ENCODE peak calls at places on chromosomes 2 and 18, in ten cellular contexts. W is endodermal cell; N is adrenal gland; Z is lower lobe of right lung; Q is HCT116; E is CD8-positive, alpha-beta T cell; T is A549; Y is DND-41; P is Caco-2; L is CD4-positive, alpha-beta memory T cell. I is an unnamed sample. For H3K4me1, the result is how much of the 10 kb centered on the place peaks cover.

GRCh38 chr2:56713161-56713676 is 529.4 kb downstream of the CCDC85A start:
- DNase-seq in W (no peak), P (no peak), N (no peak), Y (no peak), T (no peak), Q (no peak), L (no peak), E (no peak), Z (no peak), I (no peak)

GRCh38 chr2:112140413-112140802 is 2.2 kb downstream of the FBLN7 start:
- DNase-seq in E (no peak), T (no peak), W (peak), L (no peak), N (no peak), Q (no peak), P (no peak), Z (no peak), Y (no peak), I (no peak)

GRCh38 chr2:127220102-127220806 is at the start of gene CYP27C1:
- DNase-seq in Y (no peak), T (peak), L (no peak), Z (no peak), E (no peak), P (peak), W (peak), N (no peak), Q (no peak), I (no peak)

GRCh38 chr18:47745227-47745626 is 185.2 kb downstream of the SMAD2 start:
- DNase-seq in E (no peak), P (no peak), W (no peak), T (no peak), Y (no peak), Z (no peak), N (no peak), L (no peak), Q (no peak), I (no peak)

GRCh38 chr2:237473474-237474453 is 13.3 kb upstream of the MLPH start:
- DNase-seq in P (no peak), Z (peak), W (no peak), L (no peak), Q (no peak), Y (no peak), E (no peak), T (no peak), N (no peak), I (no peak)

GRCh38 chr2:191740016-191740419 is 62.1 kb downstream of the NABP1 start:
- DNase-seq in N (no peak), Z (no peak), Q (no peak), E (peak), Y (peak), T (peak), L (peak), P (no peak), W (no peak), I (no peak)

GRCh38 chr2:157900203-157900602 is 24.1 kb upstream of the ACVR1 start:
- DNase-seq in E (no peak), P (no peak), Y (no peak), N (no peak), W (no peak), Q (no peak), L (peak), T (no peak), Z (no peak), I (no peak)

GRCh38 chr2:45141883-45142866 is 132.9 kb upstream of the SIX2 start:
- DNase-seq in E (no peak), P (no peak), Y (no peak), N (no peak), Q (no peak), T (no peak), Z (no peak), W (no peak), L (no peak), I (no peak)

GRCh38 chr18:43271593-43272432 is 5.5 kb downstream of the SYT4 start:
- DNase-seq in Y (peak), Q (peak), P (peak), E (no peak), T (no peak), L (no peak), N (peak), Z (no peak), W (peak), I (no peak)

GRCh38 chr18:59957957-59958356 is 58.2 kb downstream of the PMAIP1 start:
- DNase-seq in N (peak), Y (peak), W (no peak), E (no peak), Q (peak), P (no peak), Z (no peak), L (no peak), T (no peak), I (peak)

GRCh38 chr2:39738941-39739340 is 40.1 kb downstream of the THUMPD2 start:
- DNase-seq in W (no peak), Z (no peak), T (no peak), P (peak), L (no peak), Q (no peak), Y (no peak), N (no peak), E (no peak), I (no peak)

GRCh38 chr2:27020337-27020948 is 12.3 kb upstream of the TMEM214 start:
- DNase-seq in N (peak), Z (no peak), E (no peak), Q (no peak), T (no peak), L (no peak), W (no peak), Y (no peak), P (no peak), I (peak)

GRCh38 chr2:102417946-102418345 is 5.0 kb upstream of the IL18RAP start:
- DNase-seq in E (no peak), W (no peak), N (no peak), Z (no peak), T (no peak), Q (no peak), L (peak), Y (no peak), P (no peak), I (no peak)

GRCh38 chr2:207505728-207506127 is 24.0 kb upstream of the CREB1 start:
- DNase-seq in Q (no peak), Z (no peak), Y (no peak), T (peak), E (no peak), L (no peak), N (no peak), W (no peak), P (no peak), I (no peak)

GRCh38 chr2:150487537-150488429 is at the start of gene RND3:
- DNase-seq in Y (peak), T (peak), W (peak), L (no peak), N (peak), Z (peak), Q (peak), E (peak), P (peak), I (peak)

GRCh38 chr2:136057023-136057801 is 60.7 kb downstream of the CXCR4 start:
- DNase-seq in E (peak), P (no peak), Z (no peak), W (no peak), Y (no peak), Q (no peak), L (peak), T (no peak), N (no peak), I (no peak)
- H3K4me1 ChIP-seq in E (half or more), P (under half), Z (under half), W (under half), Y (under half), Q (under half), L (half or more), T (under half), N (under half), I (under half)

GRCh38 chr2:101119431-101119830 is 31.8 kb downstream of the TBC1D8 start:
- DNase-seq in E (no peak), T (no peak), L (no peak), Z (no peak), N (peak), P (no peak), Y (no peak), Q (no peak), W (no peak), I (peak)
- H3K4me1 ChIP-seq in E (under half), T (half or more), L (under half), Z (half or more), N (under half), P (half or more), Y (under half), Q (half or more), W (under half), I (half or more)

GRCh38 chr2:15241208-15241607 is 319.9 kb downstream of the NBAS start:
- DNase-seq in E (no peak), T (no peak), L (no peak), N (no peak), Z (no peak), Q (no peak), Y (no peak), W (no peak), P (no peak), I (no peak)

GRCh38 chr2:15243762-15244161 is 317.4 kb downstream of the NBAS start:
- DNase-seq in Z (no peak), Y (no peak), W (no peak), N (no peak), E (no peak), P (no peak), T (no peak), Q (no peak), L (no peak), I (no peak)

GRCh38 chr2:15241929-15242328 is 319.2 kb downstream of the NBAS start:
- DNase-seq in Y (no peak), N (no peak), T (no peak), E (no peak), Z (no peak), L (no peak), Q (no peak), P (no peak), W (no peak), I (no peak)

GRCh38 chr2:15246870-15247269 is 314.3 kb downstream of the NBAS start:
- DNase-seq in Y (no peak), Q (no peak), N (no peak), Z (no peak), L (no peak), T (no peak), W (no peak), E (no peak), P (no peak), I (no peak)

DNA sequence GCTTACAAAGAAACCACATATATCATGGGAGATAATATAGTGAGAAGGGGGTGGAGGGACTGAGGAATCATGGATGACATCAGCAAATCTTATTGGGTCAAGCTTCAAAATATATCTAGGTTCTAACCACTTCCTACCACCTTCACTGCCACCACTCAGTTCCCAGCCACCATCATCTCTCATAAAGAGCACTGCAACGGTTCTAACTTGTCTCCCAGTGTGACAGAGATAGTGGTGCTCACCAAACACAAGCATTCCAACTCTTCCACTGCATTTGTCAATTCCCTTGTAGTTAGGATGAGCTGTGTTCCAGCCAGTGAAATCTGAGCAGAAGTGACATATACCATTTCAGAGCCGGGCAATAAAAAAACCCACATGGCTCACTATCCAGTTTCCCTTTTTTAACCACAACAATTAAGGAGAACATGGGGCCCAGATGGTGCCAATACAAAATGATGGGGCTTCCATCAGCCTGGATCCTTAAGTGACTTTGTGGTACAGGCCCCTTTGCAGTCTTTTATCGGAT is 318.1 kb downstream of the NBAS start:
- DNase-seq in Y (peak), L (no peak), E (no peak), T (no peak), Z (no peak), W (no peak), P (no peak), Q (no peak), N (no peak), I (no peak)
- H3K4me1 ChIP-seq in Y (under half), L (under half), E (under half), T (under half), Z (under half), W (under half), P (under half), Q (under half), N (under half), I (under half)

DNA sequence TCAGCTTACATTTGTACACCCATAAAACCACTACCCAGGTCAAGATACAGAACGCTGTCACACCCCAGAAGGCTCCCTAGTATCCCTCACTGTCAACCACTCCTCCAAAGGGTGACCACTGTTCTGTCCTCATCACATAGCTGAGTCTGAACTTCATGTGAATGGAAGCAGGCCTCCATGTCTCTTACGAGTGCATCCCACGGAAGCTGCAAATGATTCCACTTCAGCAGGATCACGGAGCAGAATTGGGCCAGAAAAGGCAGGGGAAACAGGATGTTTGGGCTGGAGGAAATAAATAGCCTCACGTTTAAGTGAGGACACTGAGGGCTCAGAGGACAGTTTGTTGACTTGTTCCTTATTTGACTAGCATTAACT is 38.4 kb downstream of the LBH start:
- DNase-seq in Q (no peak), N (no peak), L (no peak), E (no peak), P (no peak), T (no peak), W (peak), Y (no peak), Z (no peak), I (no peak)
- H3K4me1 ChIP-seq in Q (under half), N (under half), L (under half), E (under half), P (under half), T (half or more), W (under half), Y (under half), Z (half or more), I (half or more)

DNA sequence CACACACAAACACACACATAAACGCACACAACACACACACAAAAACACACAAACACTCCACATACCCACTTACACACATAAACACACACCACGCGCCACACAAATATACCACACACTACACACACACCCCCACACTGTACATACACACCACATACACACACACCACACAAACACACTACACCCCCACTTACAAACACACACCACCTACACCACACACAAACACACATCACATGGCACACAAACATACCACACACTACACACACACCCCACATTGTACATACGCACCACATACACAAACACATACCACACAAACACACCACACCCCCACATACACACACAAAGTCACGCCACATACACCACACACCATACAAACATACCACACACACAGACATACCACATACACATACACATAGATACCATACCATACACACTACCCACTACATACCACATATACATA is 59.9 kb downstream of the TWIST2 start:
- DNase-seq in Y (no peak), N (no peak), Q (no peak), E (no peak), T (no peak), P (no peak), W (no peak), Z (no peak), L (no peak), I (no peak)
- H3K4me1 ChIP-seq in Y (under half), N (under half), Q (under half), E (under half), T (under half), P (under half), W (under half), Z (under half), L (under half), I (under half)

I was measured in left ventricle myocardium inferior.